ENCODE peak calls at places on chromosomes 1 and 21, in eight cellular contexts. X is uterus; Y is GM19239; R is HFFc6; M is HTR-8/SVneo; S is GM12865; K is endothelial cell; I is stimulated activated CD8-positive, alpha-beta memory T cell treated with anti-CD3 and anti-CD28 coated beads, Interleukin-4, amount 100 ng/mL, for 24 hours. C is an unnamed sample.

GRCh38 chr21:27201197-27201596 is 234.3 kb upstream of the ADAMTS5 start:
- DNase-seq in S (no peak), I (no peak), K (no peak), R (no peak), M (no peak), Y (no peak), X (no peak), C (no peak)

GRCh38 chr1:70142120-70142519 is 63.3 kb downstream of the LRRC40 start:
- DNase-seq in Y (no peak), S (no peak), M (no peak), X (no peak), R (peak; percentile 34), K (no peak), I (no peak), C (no peak)

GRCh38 chr1:204263240-204263848 is 49.6 kb upstream of the GOLT1A start:
- DNase-seq in R (no peak), Y (no peak), M (no peak), S (no peak), I (no peak), K (no peak), X (no peak), C (no peak)

GRCh38 chr1:156658496-156658895 is 16.6 kb downstream of the BCAN start:
- DNase-seq in K (no peak), I (no peak), Y (no peak), M (no peak), R (no peak), X (no peak), S (no peak), C (no peak)

GRCh38 chr21:46203203-46203600 is 18.9 kb upstream of the SPATC1L start:
- DNase-seq in K (no peak), S (no peak), X (no peak), M (no peak), I (no peak), R (no peak), Y (no peak), C (no peak)

GRCh38 chr1:2783069-2783434 is 18.4 kb downstream of the TTC34 start:
- DNase-seq in S (no peak), M (no peak), R (no peak), X (no peak), Y (no peak), K (no peak), I (no peak), C (no peak)

GRCh38 chr1:54405894-54406293 is 300 bp downstream of the SSBP3 start:
- DNase-seq in K (peak; percentile 43), Y (no peak), X (no peak), I (no peak), S (no peak), M (no peak), R (no peak), C (no peak)

GRCh38 chr21:33205476-33205875 is 24.3 kb upstream of the IFNAR2 start:
- DNase-seq in I (no peak), S (peak; percentile 83), M (no peak), R (no peak), K (no peak), Y (no peak), X (no peak), C (no peak)

GRCh38 chr1:226681652-226682493 is 57.2 kb downstream of the ITPKB start:
- DNase-seq in I (no peak), K (no peak), M (no peak), R (no peak), X (no peak), S (no peak), Y (no peak), C (no peak)

GRCh38 chr1:109910123-109910962 is at the start of gene CSF1:
- DNase-seq in S (peak; percentile 81), M (peak; percentile 54), Y (peak; percentile 66), R (peak; percentile 70), I (peak; percentile 61), K (peak; percentile 40), X (peak; percentile 91), C (peak; percentile 58)

GRCh38 chr1:89022167-89022959 is at the start of gene GBP3:
- DNase-seq in K (no peak), M (peak; percentile 29), I (no peak), X (no peak), S (peak; percentile 49), R (peak; percentile 59), Y (peak; percentile 28), C (no peak)

GRCh38 chr1:180042994-180043622 is 88.5 kb downstream of the CEP350 start:
- DNase-seq in M (no peak), K (no peak), S (no peak), I (no peak), Y (no peak), R (peak; percentile 80), X (no peak), C (no peak)

GRCh38 chr1:44489481-44489880 is 84.4 kb downstream of the RNF220 start:
- DNase-seq in K (no peak), R (no peak), M (no peak), I (no peak), Y (no peak), S (no peak), X (no peak), C (no peak)

GRCh38 chr1:230125633-230126528 is 58.8 kb downstream of the GALNT2 start:
- DNase-seq in R (peak; percentile 34), Y (no peak), M (peak; percentile 29), X (no peak), S (peak; percentile 26), I (no peak), K (no peak), C (peak; percentile 41)

GRCh38 chr1:84782311-84782771 is 92.1 kb upstream of the SSX2IP start:
- DNase-seq in R (no peak), M (peak; percentile 53), K (peak; percentile 78), Y (peak; percentile 46), I (peak; percentile 75), S (peak; percentile 78), X (peak; percentile 26), C (peak; percentile 68)

C was measured in activated T-cell treated with anti-CD3 and anti-CD28 coated beads for 48 hours.